ENCODE peak calls at places on chromosomes 16 and 17, in nine cellular contexts. Q is omental fat pad; D is NB4; T is uterus; B is kidney epithelial cell; O is mesothelial cell of epicardium; C is hepatocyte; L is astrocyte; W is CD4-positive, alpha-beta T cell. F is an unnamed sample.

GRCh38 chr17:55238931-55239297 is 25.8 kb upstream of the HLF start:
- DNase-seq in Q (no peak), D (no peak), T (no peak), B (no peak), O (no peak), C (peak; percentile 41), L (no peak), W (no peak), F (no peak)

GRCh38 chr16:9033125-9033830 is 58.2 kb upstream of the HAPSTR1 start:
- DNase-seq in Q (no peak), D (peak; percentile 56), T (peak; percentile 29), B (no peak), O (no peak), C (peak; percentile 70), L (peak; percentile 44), W (no peak), F (peak; percentile 56)

GRCh38 chr17:45709889-45710288 is 74.2 kb upstream of the CRHR1 start:
- DNase-seq in Q (no peak), D (no peak), T (no peak), B (no peak), O (no peak), C (no peak), L (no peak), W (no peak), F (no peak)

GRCh38 chr17:43456661-43457361 is 27.0 kb upstream of the DHX8 start:
- DNase-seq in Q (no peak), D (peak; percentile 84), T (peak; percentile 45), B (no peak), O (no peak), C (no peak), L (no peak), W (no peak), F (no peak)

GRCh38 chr17:78723001-78723796 is 58.9 kb downstream of the CYTH1 start:
- DNase-seq in Q (no peak), D (no peak), T (no peak), B (no peak), O (peak; percentile 45), C (peak; percentile 75), L (peak; percentile 16), W (no peak), F (no peak)

GRCh38 chr17:28185658-28186057 is 133.3 kb upstream of the TMEM97 start:
- DNase-seq in Q (no peak), D (no peak), T (no peak), B (no peak), O (no peak), C (no peak), L (no peak), W (no peak), F (no peak)

GRCh38 chr17:79629548-79630049 is 18.7 kb upstream of the RBFOX3 start:
- DNase-seq in Q (no peak), D (no peak), T (peak; percentile 10), B (no peak), O (no peak), C (no peak), L (no peak), W (no peak), F (no peak)

GRCh38 chr17:78529871-78530670 is 47.1 kb downstream of the DNAH17 start:
- DNase-seq in Q (no peak), D (no peak), T (no peak), B (no peak), O (no peak), C (no peak), L (no peak), W (no peak), F (no peak)

GRCh38 chr17:21043296-21044232 is 753 bp upstream of the USP22 start:
- DNase-seq in Q (peak; percentile 81), D (peak; percentile 100), T (peak; percentile 99), B (peak; percentile 89), O (peak; percentile 99), C (peak; percentile 100), L (peak; percentile 94), W (peak; percentile 90), F (no peak)

GRCh38 chr17:48198950-48199541 is 91.5 kb downstream of the SNX11 start:
- DNase-seq in Q (no peak), D (no peak), T (no peak), B (no peak), O (no peak), C (no peak), L (no peak), W (no peak), F (no peak)

GRCh38 chr17:79833744-79834574 is 5.3 kb downstream of the CBX4 start:
- DNase-seq in Q (no peak), D (no peak), T (no peak), B (no peak), O (no peak), C (no peak), L (no peak), W (no peak), F (no peak)

GRCh38 chr17:61309857-61310256 is 89.8 kb upstream of the TBX2 start:
- DNase-seq in Q (no peak), D (no peak), T (no peak), B (peak; percentile 49), O (no peak), C (no peak), L (peak; percentile 90), W (no peak), F (no peak)

GRCh38 chr16:67884-68789 is 4.3 kb downstream of the RHBDF1 start:
- DNase-seq in Q (no peak), D (no peak), T (no peak), B (no peak), O (no peak), C (no peak), L (no peak), W (no peak), F (no peak)

GRCh38 chr17:45298546-45299285 is 18.1 kb downstream of the MAP3K14 start:
- DNase-seq in Q (no peak), D (no peak), T (no peak), B (no peak), O (no peak), C (no peak), L (no peak), W (no peak), F (no peak)

GRCh38 chr16:82263456-82264159 is 93.6 kb upstream of the MPHOSPH6 start:
- DNase-seq in Q (no peak), D (peak; percentile 65), T (peak; percentile 41), B (peak; percentile 2), O (no peak), C (peak; percentile 77), L (peak; percentile 20), W (peak; percentile 25), F (no peak)

GRCh38 chr17:79406316-79406715 is 204.5 kb downstream of the RBFOX3 start:
- DNase-seq in Q (no peak), D (no peak), T (no peak), B (no peak), O (no peak), C (no peak), L (no peak), W (no peak), F (no peak)

GRCh38 chr17:72715906-72716572 is 376.4 kb downstream of the SLC39A11 start:
- DNase-seq in Q (no peak), D (no peak), T (no peak), B (peak; percentile 94), O (no peak), C (peak; percentile 68), L (peak; percentile 97), W (no peak), F (no peak)

GRCh38 chr16:53775821-53776431 is 72.0 kb downstream of the FTO start:
- DNase-seq in Q (peak; percentile 26), D (peak; percentile 87), T (peak; percentile 47), B (peak; percentile 82), O (no peak), C (peak; percentile 65), L (peak; percentile 95), W (no peak), F (no peak)

GRCh38 chr16:17070882-17071592 is 399.7 kb downstream of the XYLT1 start:
- DNase-seq in Q (peak; percentile 29), D (peak; percentile 81), T (peak; percentile 30), B (no peak), O (no peak), C (peak; percentile 22), L (peak; percentile 20), W (peak; percentile 72), F (no peak)

GRCh38 chr16:64445245-64445644 is 676.6 kb downstream of the CDH11 start:
- DNase-seq in Q (no peak), D (no peak), T (no peak), B (no peak), O (no peak), C (no peak), L (no peak), W (no peak), F (no peak)

GRCh38 chr16:87621550-87621829 is 19.2 kb downstream of the JPH3 start:
- DNase-seq in Q (no peak), D (no peak), T (no peak), B (no peak), O (no peak), C (no peak), L (no peak), W (no peak), F (no peak)

GRCh38 chr17:16506188-16506587 is 14.2 kb upstream of the LRRC75A start:
- DNase-seq in Q (no peak), D (no peak), T (no peak), B (no peak), O (no peak), C (no peak), L (no peak), W (no peak), F (no peak)
- TF ChIP-seq CTCF in Q (no peak), D (no peak), T (no peak), B (no peak), O (peak; percentile 48), C (no peak), L (peak; percentile 18), W (no peak), F (no peak)

GRCh38 chr17:3308603-3309002 is 10.4 kb upstream of the OR3A1 start:
- DNase-seq in Q (no peak), D (no peak), T (no peak), B (no peak), O (no peak), C (no peak), L (no peak), W (no peak), F (no peak)
- TF ChIP-seq CTCF in Q (no peak), D (peak; percentile 5), T (no peak), B (no peak), O (no peak), C (no peak), L (no peak), W (no peak), F (no peak)

GRCh38 chr16:20611975-20612471 is 35.9 kb upstream of the ACSM2B start:
- DNase-seq in Q (no peak), D (no peak), T (peak; percentile 55), B (no peak), O (no peak), C (no peak), L (no peak), W (no peak), F (no peak)
- TF ChIP-seq CTCF in Q (no peak), D (no peak), T (no peak), B (no peak), O (no peak), C (no peak), L (no peak), W (no peak), F (no peak)

DNA sequence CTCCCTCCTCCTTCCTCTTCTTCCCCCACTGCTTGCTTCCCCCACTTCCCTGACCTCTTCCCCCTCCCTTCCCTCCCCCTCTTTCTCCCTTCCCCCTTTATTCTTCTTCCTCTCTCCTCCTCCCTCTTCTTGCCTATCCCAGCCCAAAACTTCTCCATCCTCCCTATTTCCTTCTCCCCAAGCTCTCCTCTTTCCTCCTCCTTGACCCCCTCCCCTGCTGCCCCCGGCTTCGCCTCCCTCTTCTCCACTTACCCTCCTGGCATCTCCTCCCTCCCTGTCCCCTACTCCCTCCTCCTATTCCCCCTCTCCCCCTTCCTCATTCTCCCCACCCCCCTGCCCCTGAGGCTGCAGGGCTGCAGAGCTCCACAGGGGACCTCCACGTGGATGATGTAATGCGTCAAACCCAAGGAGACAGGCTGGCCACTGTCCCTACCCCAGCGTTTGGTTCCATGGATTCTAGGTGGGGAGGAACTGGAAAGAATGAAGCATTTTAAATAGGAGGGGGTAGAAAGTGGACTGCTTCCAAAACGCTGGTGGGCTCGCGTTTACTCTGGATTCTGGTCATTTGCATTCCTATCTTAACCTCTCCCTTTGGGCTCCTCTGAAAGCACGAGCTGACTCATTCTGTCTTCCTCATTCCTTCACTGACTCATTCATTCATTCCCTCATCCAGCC is 687 bp upstream of the COTL1 start:
- DNase-seq in Q (no peak), D (peak; percentile 68), T (peak; percentile 67), B (peak; percentile 95), O (no peak), C (peak; percentile 78), L (peak; percentile 99), W (no peak), F (no peak)
- TF ChIP-seq CTCF in Q (no peak), D (no peak), T (no peak), B (no peak), O (no peak), C (no peak), L (no peak), W (no peak), F (no peak)